ENCODE peak calls at places on chromosomes 13 and 19, in nine cellular contexts. Y, U, S, I, N, X, W, Z and K are unnamed samples.

GRCh38 chr13:69423844-69424243 is 683.8 kb upstream of the ATXN8OS start:
- DNase-seq in Z (no peak), N (no peak), Y (no peak), U (no peak), I (no peak), X (no peak), S (no peak), W (peak; percentile 11), K (no peak)

GRCh38 chr19:19539738-19540703 is 2.0 kb downstream of the CILP2 start:
- DNase-seq in W (peak; percentile 59), X (peak; percentile 87), Y (peak; percentile 33), S (no peak), N (no peak), U (peak; percentile 76), I (no peak), Z (no peak), K (peak; percentile 65)

GRCh38 chr19:34241513-34242337 is 12.6 kb upstream of the GARRE1 start:
- DNase-seq in X (peak; percentile 69), N (no peak), S (no peak), Y (no peak), Z (no peak), I (no peak), U (peak; percentile 57), W (peak; percentile 78), K (no peak)

GRCh38 chr13:23550164-23550563 is 20.0 kb upstream of the TNFRSF19 start:
- DNase-seq in W (no peak), Y (no peak), Z (no peak), S (no peak), I (no peak), N (no peak), U (no peak), X (no peak), K (no peak)

GRCh38 chr19:44512326-44513298 is 12.3 kb upstream of the ZNF180 start:
- DNase-seq in X (no peak), N (no peak), U (no peak), S (peak; percentile 34), I (no peak), Y (no peak), W (peak; percentile 69), Z (no peak), K (no peak)

GRCh38 chr13:47628666-47629065 is 372.4 kb downstream of the SUCLA2 start:
- DNase-seq in X (no peak), Y (no peak), Z (no peak), W (no peak), N (no peak), I (no peak), S (no peak), U (no peak), K (no peak)

GRCh38 chr13:111541752-111542529 is 221.5 kb downstream of the TEX29 start:
- DNase-seq in Y (no peak), Z (no peak), X (no peak), S (no peak), N (no peak), W (no peak), I (no peak), U (no peak), K (no peak)

GRCh38 chr19:14699641-14700040 is 9.8 kb downstream of the ZNF333 start:
- DNase-seq in S (no peak), Z (no peak), U (no peak), X (no peak), W (no peak), Y (no peak), N (no peak), I (no peak), K (no peak)

GRCh38 chr13:24063281-24063851 is 97.2 kb upstream of the SPATA13 start:
- DNase-seq in Y (peak; percentile 65), S (no peak), Z (no peak), I (no peak), U (no peak), N (no peak), X (no peak), W (no peak), K (no peak)

GRCh38 chr19:49004133-49004532 is 10.4 kb downstream of the RUVBL2 start:
- DNase-seq in Z (no peak), Y (no peak), N (no peak), X (no peak), I (no peak), W (no peak), U (no peak), S (no peak), K (no peak)

GRCh38 chr13:64740493-64740892 is 2489.6 kb downstream of the PCDH9 start:
- DNase-seq in S (no peak), X (no peak), W (no peak), Z (no peak), N (no peak), I (no peak), U (no peak), Y (no peak), K (no peak)

GRCh38 chr19:51615991-51616390 is 14.2 kb downstream of the SIGLEC5 start:
- DNase-seq in N (no peak), S (no peak), Y (no peak), I (no peak), W (no peak), X (no peak), Z (no peak), U (no peak), K (no peak)

GRCh38 chr19:51610576-51610975 is 19.6 kb downstream of the SIGLEC5 start:
- DNase-seq in Z (no peak), W (no peak), Y (no peak), U (no peak), X (no peak), I (no peak), N (no peak), S (no peak), K (no peak)

DNA sequence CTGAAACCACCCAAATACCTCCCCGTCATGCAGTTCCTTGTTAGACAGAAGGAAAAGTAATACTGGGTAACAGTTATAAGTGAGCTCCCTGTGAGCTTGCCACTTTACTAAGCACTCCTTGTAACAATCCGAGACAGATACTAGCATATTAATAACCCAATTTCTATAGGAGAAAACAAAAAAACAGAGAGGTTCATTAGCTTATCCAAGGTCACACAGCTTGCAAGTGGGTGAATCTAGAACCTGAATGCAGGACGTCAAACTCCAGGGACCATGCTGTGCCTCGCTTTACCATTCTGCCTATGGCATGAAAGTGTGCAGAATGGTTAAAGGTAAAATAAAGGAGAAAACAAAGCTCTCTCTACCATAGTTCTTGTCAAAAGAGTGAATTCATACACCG is 15.4 kb downstream of the SIGLEC5 start:
- DNase-seq in Z (no peak), Y (no peak), N (no peak), I (no peak), S (no peak), U (no peak), W (no peak), X (no peak), K (no peak)
- H3K9me3 ChIP-seq in Z (no peaks in the 10 kb centered on the region), Y (no peaks in the 10 kb centered on the region), N (no peaks in the 10 kb centered on the region), I (no peaks in the 10 kb centered on the region), S (no peaks in the 10 kb centered on the region), U (no peaks in the 10 kb centered on the region), W (peaks cover 12% of the 10 kb centered on the region), X (no peaks in the 10 kb centered on the region), K (no peaks in the 10 kb centered on the region)

DNA sequence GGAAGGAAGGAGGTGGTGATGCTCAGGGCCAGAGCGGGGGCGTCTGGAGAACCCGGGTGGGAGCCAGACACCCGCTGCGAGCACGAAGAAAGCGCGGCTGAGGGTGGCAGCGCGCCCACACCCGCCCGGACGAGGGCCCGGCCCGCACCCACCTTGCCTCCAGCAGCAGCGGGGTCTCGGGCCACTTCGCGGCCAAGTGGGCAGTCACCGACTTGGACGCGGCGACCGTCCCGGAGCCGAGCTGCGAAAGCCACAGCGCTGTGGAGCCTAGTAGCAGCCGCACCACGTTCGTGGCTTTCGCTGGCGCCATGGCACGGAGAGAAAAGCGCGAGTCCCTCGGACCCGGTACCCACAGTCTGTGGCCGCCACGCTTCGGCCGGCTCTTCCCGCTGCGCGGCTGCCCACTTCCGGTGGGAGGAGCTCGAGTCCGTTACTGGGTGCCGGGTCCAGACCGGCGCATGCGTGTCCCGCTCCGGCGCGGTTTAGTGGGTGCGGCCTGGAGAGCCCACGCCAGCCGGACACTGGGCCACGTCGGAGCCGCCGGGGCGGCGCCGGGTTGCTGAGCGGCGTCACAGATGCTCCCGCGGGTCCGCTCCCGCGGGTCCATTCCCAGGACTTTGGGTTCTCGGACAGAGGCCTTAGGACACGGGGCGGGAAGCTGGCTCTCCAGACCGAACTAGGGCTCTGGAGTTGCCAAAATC is at the start of gene UGGT2:
- DNase-seq in X (peak; percentile 95), I (peak; percentile 8), U (peak; percentile 98), Z (peak; percentile 77), W (peak; percentile 90), N (peak; percentile 87), S (peak; percentile 88), Y (peak; percentile 93), K (no peak)
- H3K9me3 ChIP-seq in X (no peaks in the 10 kb centered on the region), I (no peaks in the 10 kb centered on the region), U (no peaks in the 10 kb centered on the region), Z (no peaks in the 10 kb centered on the region), W (no peaks in the 10 kb centered on the region), N (no peaks in the 10 kb centered on the region), S (no peaks in the 10 kb centered on the region), Y (no peaks in the 10 kb centered on the region), K (no peaks in the 10 kb centered on the region)

GRCh38 chr19:58268344-58268743 is 10.4 kb upstream of the ZNF8 start:
- DNase-seq in U (no peak), S (no peak), I (no peak), Z (no peak), X (no peak), Y (no peak), N (no peak), W (no peak), K (no peak)
- H3K9me3 ChIP-seq in U (peaks cover 98% of the 10 kb centered on the region), S (peaks cover 93% of the 10 kb centered on the region), I (peaks cover 100% of the 10 kb centered on the region), Z (peaks cover 95% of the 10 kb centered on the region), X (peaks cover 100% of the 10 kb centered on the region), Y (no peaks in the 10 kb centered on the region), N (peaks cover 8% of the 10 kb centered on the region), W (peaks cover 21% of the 10 kb centered on the region), K (peaks cover 21% of the 10 kb centered on the region)

GRCh38 chr19:9523885-9524474 is 14.5 kb downstream of the ZNF426 start:
- DNase-seq in S (no peak), N (no peak), Y (no peak), I (no peak), X (no peak), W (no peak), U (no peak), Z (no peak), K (no peak)
- H3K9me3 ChIP-seq in S (peaks cover 75% of the 10 kb centered on the region), N (peaks cover 40% of the 10 kb centered on the region), Y (peaks cover 2% of the 10 kb centered on the region), I (peaks cover 100% of the 10 kb centered on the region), X (peaks cover 98% of the 10 kb centered on the region), W (peaks cover 56% of the 10 kb centered on the region), U (peaks cover 95% of the 10 kb centered on the region), Z (peaks cover 90% of the 10 kb centered on the region), K (peaks cover 45% of the 10 kb centered on the region)

DNA sequence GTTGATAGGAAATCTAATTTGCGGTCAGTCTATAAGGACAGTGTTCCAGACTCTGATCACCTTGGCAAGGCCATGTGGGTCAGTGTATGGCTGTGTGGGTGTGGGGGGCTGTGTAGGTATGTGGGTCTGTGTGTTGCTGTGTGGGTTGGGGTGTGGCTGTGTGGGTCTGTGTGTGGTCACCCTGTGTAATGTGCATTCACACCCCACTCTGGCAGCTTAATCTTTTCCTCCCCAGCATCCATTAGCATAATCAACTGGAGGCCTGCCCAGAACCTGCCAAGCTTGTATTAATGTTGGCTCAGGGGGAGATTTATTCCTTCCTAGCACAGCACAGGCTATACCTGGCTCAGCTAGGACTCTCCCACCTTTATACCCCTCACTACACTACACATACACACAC is 203.2 kb downstream of the TUBA3C start:
- DNase-seq in Y (no peak), I (no peak), X (no peak), Z (no peak), N (no peak), U (no peak), W (no peak), S (no peak), K (no peak)
- H3K9me3 ChIP-seq in Y (no peaks in the 10 kb centered on the region), I (peaks cover 3% of the 10 kb centered on the region), X (peaks cover 36% of the 10 kb centered on the region), Z (no peaks in the 10 kb centered on the region), N (no peaks in the 10 kb centered on the region), U (no peaks in the 10 kb centered on the region), W (peaks cover 28% of the 10 kb centered on the region), S (peaks cover 34% of the 10 kb centered on the region), K (peaks cover 6% of the 10 kb centered on the region)